ENCODE peak calls at places on chromosome 21, in six cellular contexts. C is vagina, Y is HepG2, B is GM12891, J is H1, Z is HL-60. U is an unnamed sample.

GRCh38 chr21:34687065-34687464 is 18.3 kb downstream of the CLIC6 start:
- DNase-seq in C (no peak), Y (no peak), B (no peak), J (no peak), Z (no peak), U (no peak)

GRCh38 chr21:25688284-25689035 is 46.2 kb downstream of the ATP5PF start:
- DNase-seq in C (no peak), Y (no peak), B (no peak), J (no peak), Z (no peak), U (no peak)

GRCh38 chr21:34553199-34553952 is 41.4 kb upstream of the KCNE1 start:
- DNase-seq in C (no peak), Y (no peak), B (no peak), J (no peak), Z (no peak), U (no peak)

GRCh38 chr21:42627527-42628289 is 25.7 kb upstream of the PDE9A start:
- DNase-seq in C (no peak), Y (no peak), B (no peak), J (no peak), Z (no peak), U (no peak)

GRCh38 chr21:38898422-38899098 is 92.8 kb downstream of the ETS2 start:
- DNase-seq in C (no peak), Y (no peak), B (no peak), J (no peak), Z (no peak), U (no peak)

GRCh38 chr21:27292851-27293638 is 326.2 kb upstream of the ADAMTS5 start:
- DNase-seq in C (no peak), Y (no peak), B (no peak), J (no peak), Z (no peak), U (no peak)

GRCh38 chr21:43917515-43918384 is 52.7 kb downstream of the AGPAT3 start:
- DNase-seq in C (no peak), Y (peak), B (no peak), J (no peak), Z (no peak), U (no peak)

GRCh38 chr21:43203523-43204080 is 34.8 kb downstream of the CRYAA start:
- DNase-seq in C (peak), Y (no peak), B (no peak), J (no peak), Z (no peak), U (no peak)

GRCh38 chr21:42443181-42443785 is 39.6 kb downstream of the UBASH3A start:
- DNase-seq in C (no peak), Y (no peak), B (no peak), J (no peak), Z (no peak), U (no peak)

GRCh38 chr21:15557925-15558324 is 171.9 kb upstream of the USP25 start:
- DNase-seq in C (no peak), Y (peak), B (no peak), J (no peak), Z (no peak), U (no peak)

GRCh38 chr21:38295997-38296764 is 39.4 kb downstream of the KCNJ15 start:
- DNase-seq in C (no peak), Y (no peak), B (no peak), J (no peak), Z (no peak), U (no peak)

GRCh38 chr21:38848187-38848609 is 42.5 kb downstream of the ETS2 start:
- DNase-seq in C (no peak), Y (no peak), B (no peak), J (no peak), Z (no peak), U (no peak)

GRCh38 chr21:16773206-16773605 is 739.6 kb upstream of the CXADR start:
- DNase-seq in C (no peak), Y (no peak), B (no peak), J (no peak), Z (no peak), U (no peak)

GRCh38 chr21:41025057-41025390 is 142.9 kb upstream of the BACE2 start:
- DNase-seq in C (no peak), Y (no peak), B (no peak), J (no peak), Z (no peak), U (no peak)
- TF ChIP-seq POLR2AphosphoS5 in C (no peak), Y (no peak), B (no peak), J (no peak), Z (no peak), U (no peak)

GRCh38 chr21:45064618-45065399 is 9.6 kb upstream of the ADARB1 start:
- DNase-seq in C (no peak), Y (no peak), B (no peak), J (no peak), Z (no peak), U (no peak)

GRCh38 chr21:45069085-45069484 is 5.3 kb upstream of the ADARB1 start:
- DNase-seq in C (no peak), Y (no peak), B (no peak), J (no peak), Z (no peak), U (peak)

GRCh38 chr21:45070970-45071369 is 3.4 kb upstream of the ADARB1 start:
- DNase-seq in C (no peak), Y (no peak), B (no peak), J (no peak), Z (no peak), U (no peak)

GRCh38 chr21:45069711-45070110 is 4.7 kb upstream of the ADARB1 start:
- DNase-seq in C (no peak), Y (no peak), B (no peak), J (no peak), Z (no peak), U (no peak)

DNA sequence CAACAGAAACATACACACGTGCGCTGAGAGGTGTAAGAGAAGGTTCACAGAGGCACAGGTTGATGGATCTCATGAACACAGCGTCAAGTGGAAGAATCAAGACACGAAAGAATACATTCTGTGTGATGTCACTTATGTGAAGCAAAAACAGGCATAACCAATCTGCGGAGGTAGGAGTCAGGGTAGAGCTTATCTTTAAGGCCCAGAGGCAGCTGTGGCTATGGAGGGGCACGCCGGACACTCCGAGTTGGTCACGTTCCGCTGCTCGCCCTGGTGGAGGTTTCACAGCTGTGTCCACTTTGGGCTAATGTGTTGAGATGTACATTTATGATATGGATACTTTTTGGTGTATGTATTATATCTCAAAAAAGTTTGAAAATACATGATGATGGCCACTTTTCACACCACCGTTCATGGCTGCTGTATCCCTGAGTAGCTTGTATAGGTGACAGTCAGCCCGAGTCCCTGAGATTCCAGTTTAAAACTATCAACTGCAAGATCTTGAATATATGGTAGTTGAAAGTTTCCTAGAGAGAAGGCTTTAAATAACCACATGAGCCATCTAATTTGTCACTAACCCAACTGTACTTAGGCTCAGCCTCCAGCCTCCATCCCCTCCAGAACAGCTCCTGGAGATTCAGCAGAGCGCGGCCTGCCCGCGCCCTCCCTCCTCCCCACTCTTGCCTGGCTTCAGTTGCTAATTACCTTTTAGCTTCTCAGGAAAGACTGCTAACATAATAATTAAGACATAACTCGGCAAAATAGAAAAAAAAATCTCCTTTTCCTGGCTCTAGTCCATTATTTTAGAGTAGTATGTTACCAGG is 6.7 kb upstream of the ADARB1 start:
- DNase-seq in C (no peak), Y (no peak), B (no peak), J (no peak), Z (no peak), U (no peak)
- TF ChIP-seq POLR2AphosphoS5 in C (no peak), Y (no peak), B (no peak), J (no peak), Z (no peak), U (no peak)

DNA sequence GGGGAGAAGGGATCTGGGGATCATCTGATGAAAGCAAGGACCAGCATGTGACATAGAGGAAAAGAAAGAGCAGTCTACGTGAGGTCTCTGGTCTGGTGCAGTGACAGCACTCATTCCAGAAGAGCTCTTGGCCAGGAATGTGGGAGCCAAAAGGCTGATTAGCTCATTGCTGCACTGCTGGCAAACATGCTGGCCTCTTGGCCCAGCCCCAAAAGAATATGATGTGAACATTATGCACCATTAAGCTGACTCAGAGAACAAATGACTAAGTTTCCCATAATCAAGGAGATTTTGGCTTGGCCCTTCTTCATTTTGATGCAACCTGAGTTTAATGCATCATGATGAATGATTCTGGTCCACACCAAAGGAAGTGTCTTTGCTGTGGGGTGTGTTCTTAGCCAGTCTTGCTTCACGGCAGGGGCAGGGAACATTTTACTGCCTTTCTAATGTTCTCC is 55.0 kb downstream of the PCBP3 start:
- DNase-seq in C (no peak), Y (no peak), B (no peak), J (no peak), Z (no peak), U (no peak)
- TF ChIP-seq POLR2AphosphoS5 in C (no peak), Y (no peak), B (no peak), J (no peak), Z (no peak), U (no peak)

DNA sequence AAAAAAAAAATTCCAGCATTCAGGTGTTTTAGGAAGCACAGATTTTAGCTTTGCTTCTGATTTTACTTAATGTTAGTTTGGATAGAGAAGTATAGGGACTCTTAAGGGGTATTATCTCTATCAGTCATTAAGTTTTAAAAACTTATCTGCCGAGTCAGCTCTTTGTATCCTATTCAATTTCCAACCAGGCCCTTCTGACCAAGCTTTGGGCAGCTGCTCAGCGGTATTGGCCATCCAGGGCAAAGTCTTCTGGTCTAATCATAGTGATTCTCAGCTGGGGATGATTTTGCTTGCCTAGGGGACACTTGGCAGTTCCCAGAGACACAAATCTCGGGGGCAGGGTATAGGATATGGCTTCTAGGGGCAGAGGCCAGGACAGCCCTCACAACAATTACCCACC is 47.6 kb downstream of the BACH1 start:
- DNase-seq in C (no peak), Y (no peak), B (no peak), J (no peak), Z (no peak), U (no peak)
- TF ChIP-seq POLR2AphosphoS5 in C (no peak), Y (no peak), B (no peak), J (no peak), Z (no peak), U (no peak)

U was measured in breast epithelium.